ENCODE peak calls at places on chromosomes 16 and 17, in ten cellular contexts. S, O, X, K, Q, Z, M, H, F and U are unnamed samples.

GRCh38 chr16:8850279-8850885 is 18.4 kb downstream of the CARHSP1 start:
- DNase-seq in S (no peak), O (peak; percentile 68), X (no peak), K (no peak), Q (peak; percentile 83), Z (no peak), M (peak; percentile 88), H (no peak), F (no peak), U (no peak)

GRCh38 chr17:66549731-66550207 is 247.4 kb downstream of the PRKCA start:
- DNase-seq in S (no peak), O (no peak), X (no peak), K (no peak), Q (no peak), Z (peak; percentile 71), M (peak; percentile 77), H (no peak), F (no peak), U (no peak)

GRCh38 chr17:74325743-74326379 is at the start of gene KIF19:
- DNase-seq in S (peak; percentile 48), O (peak; percentile 75), X (peak; percentile 12), K (peak; percentile 23), Q (peak; percentile 31), Z (no peak), M (no peak), H (peak; percentile 55), F (peak; percentile 26), U (no peak)

GRCh38 chr16:6725634-6726331 is 606.9 kb upstream of the RBFOX1 start:
- DNase-seq in S (no peak), O (no peak), X (no peak), K (no peak), Q (no peak), Z (no peak), M (no peak), H (no peak), F (no peak), U (no peak)

GRCh38 chr17:21129023-21129681 is 2.4 kb downstream of the DHRS7B start:
- DNase-seq in S (no peak), O (no peak), X (no peak), K (peak; percentile 47), Q (no peak), Z (no peak), M (peak; percentile 19), H (no peak), F (no peak), U (no peak)

GRCh38 chr17:68424861-68425260 is 32.4 kb downstream of the WIPI1 start:
- DNase-seq in S (no peak), O (peak; percentile 80), X (no peak), K (no peak), Q (no peak), Z (no peak), M (no peak), H (no peak), F (no peak), U (no peak)

GRCh38 chr16:46673320-46674013 is 15.5 kb downstream of the VPS35 start:
- DNase-seq in S (peak; percentile 20), O (no peak), X (peak; percentile 33), K (no peak), Q (peak; percentile 37), Z (peak; percentile 12), M (peak; percentile 62), H (peak; percentile 59), F (peak; percentile 17), U (no peak)

GRCh38 chr16:25140459-25140858 is 28.9 kb downstream of the LCMT1 start:
- DNase-seq in S (no peak), O (no peak), X (no peak), K (no peak), Q (no peak), Z (no peak), M (no peak), H (no peak), F (no peak), U (no peak)

GRCh38 chr16:49622421-49623402 is 233.2 kb downstream of the ZNF423 start:
- DNase-seq in S (no peak), O (peak; percentile 59), X (no peak), K (no peak), Q (no peak), Z (no peak), M (no peak), H (no peak), F (no peak), U (no peak)

GRCh38 chr17:40351185-40352043 is 13.1 kb downstream of the GJD3 start:
- DNase-seq in S (no peak), O (no peak), X (no peak), K (no peak), Q (no peak), Z (no peak), M (no peak), H (no peak), F (no peak), U (no peak)

GRCh38 chr16:8489580-8489979 is 100.7 kb downstream of the TMEM114 start:
- DNase-seq in S (no peak), O (no peak), X (no peak), K (no peak), Q (no peak), Z (no peak), M (no peak), H (no peak), F (no peak), U (no peak)

GRCh38 chr17:27339836-27340550 is 46.1 kb downstream of the WSB1 start:
- DNase-seq in S (peak; percentile 31), O (no peak), X (no peak), K (no peak), Q (no peak), Z (no peak), M (peak; percentile 36), H (no peak), F (no peak), U (no peak)

GRCh38 chr16:74290356-74290755 is 6.3 kb upstream of the PSMD7 start:
- DNase-seq in S (no peak), O (no peak), X (no peak), K (no peak), Q (no peak), Z (no peak), M (no peak), H (no peak), F (no peak), U (no peak)

GRCh38 chr16:79863128-79864031 is 262.8 kb upstream of the MAF start:
- DNase-seq in S (no peak), O (no peak), X (no peak), K (no peak), Q (no peak), Z (no peak), M (no peak), H (no peak), F (no peak), U (no peak)

GRCh38 chr16:80526418-80527061 is 14.3 kb upstream of the DYNLRB2 start:
- DNase-seq in S (peak; percentile 18), O (no peak), X (peak; percentile 37), K (peak; percentile 52), Q (no peak), Z (peak; percentile 12), M (peak; percentile 20), H (peak; percentile 48), F (peak; percentile 30), U (peak; percentile 20)

GRCh38 chr16:1183235-1183907 is 30.5 kb downstream of the CACNA1H start:
- DNase-seq in S (no peak), O (no peak), X (no peak), K (no peak), Q (no peak), Z (no peak), M (peak; percentile 35), H (no peak), F (no peak), U (no peak)

GRCh38 chr16:27870116-27870798 is 193.3 kb downstream of the GSG1L start:
- DNase-seq in S (no peak), O (no peak), X (no peak), K (no peak), Q (no peak), Z (no peak), M (no peak), H (no peak), F (no peak), U (no peak)

GRCh38 chr17:28988475-28988874 is 17.4 kb downstream of the SEZ6 start:
- DNase-seq in S (no peak), O (no peak), X (no peak), K (no peak), Q (no peak), Z (no peak), M (no peak), H (no peak), F (no peak), U (no peak)

GRCh38 chr17:67071595-67071994 is 27.2 kb downstream of the CACNG1 start:
- DNase-seq in S (no peak), O (no peak), X (no peak), K (no peak), Q (no peak), Z (no peak), M (no peak), H (no peak), F (no peak), U (no peak)

GRCh38 chr17:862584-862983 is 80.4 kb downstream of the MRM3 start:
- DNase-seq in S (no peak), O (no peak), X (no peak), K (no peak), Q (no peak), Z (no peak), M (no peak), H (no peak), F (no peak), U (no peak)

GRCh38 chr17:39828443-39828842 is 35.7 kb downstream of the IKZF3 start:
- DNase-seq in S (no peak), O (no peak), X (no peak), K (no peak), Q (no peak), Z (no peak), M (no peak), H (no peak), F (no peak), U (no peak)

GRCh38 chr16:6193718-6194117 is 1096.1 kb upstream of the EEF2KMT start:
- DNase-seq in S (no peak), O (no peak), X (no peak), K (no peak), Q (peak; percentile 1), Z (no peak), M (no peak), H (no peak), F (peak; percentile 62), U (no peak)

GRCh38 chr16:85483424-85483823 is 129.7 kb upstream of the GSE1 start:
- DNase-seq in S (no peak), O (no peak), X (no peak), K (no peak), Q (no peak), Z (no peak), M (no peak), H (no peak), F (no peak), U (no peak)

GRCh38 chr17:75878174-75878998 is at the start of gene TRIM47:
- DNase-seq in S (no peak), O (peak; percentile 82), X (no peak), K (peak; percentile 52), Q (peak; percentile 77), Z (no peak), M (peak; percentile 41), H (peak; percentile 68), F (no peak), U (no peak)

GRCh38 chr17:49108318-49108717 is 24.3 kb upstream of the B4GALNT2 start:
- DNase-seq in S (no peak), O (no peak), X (no peak), K (peak; percentile 36), Q (peak; percentile 87), Z (no peak), M (peak; percentile 60), H (peak; percentile 49), F (no peak), U (no peak)

GRCh38 chr17:4969551-4970231 is 2.1 kb upstream of the SPAG7 start:
- DNase-seq in S (peak; percentile 30), O (no peak), X (no peak), K (no peak), Q (no peak), Z (no peak), M (peak; percentile 34), H (no peak), F (no peak), U (no peak)

GRCh38 chr16:59634951-59635350 is 900.8 kb upstream of the GOT2 start:
- DNase-seq in S (no peak), O (no peak), X (no peak), K (no peak), Q (no peak), Z (peak; percentile 22), M (peak; percentile 26), H (no peak), F (no peak), U (no peak)

GRCh38 chr17:66354472-66354871 is 52.1 kb downstream of the PRKCA start:
- DNase-seq in S (no peak), O (no peak), X (no peak), K (no peak), Q (no peak), Z (no peak), M (peak; percentile 42), H (no peak), F (no peak), U (no peak)